ENCODE peak calls at places on chromosomes 7 and 10, in nine cellular contexts. H, X, V, G, M, S, D, T and Z are unnamed samples.

GRCh38 chr7:80060218-80060806 is 74.3 kb upstream of the GNAI1 start:
- DNase-seq in H (peak), X (peak), V (no peak), G (peak), M (peak), S (no peak), D (peak), T (no peak), Z (no peak)

GRCh38 chr10:1406172-1406975 is 331.0 kb downstream of the ADARB2 start:
- DNase-seq in H (no peak), X (no peak), V (no peak), G (no peak), M (no peak), S (no peak), D (no peak), T (no peak), Z (no peak)

GRCh38 chr7:50690541-50691011 is 92.1 kb downstream of the GRB10 start:
- DNase-seq in H (no peak), X (no peak), V (peak), G (no peak), M (no peak), S (no peak), D (peak), T (no peak), Z (no peak)

GRCh38 chr7:17239683-17240521 is 58.5 kb upstream of the AHR start:
- DNase-seq in H (peak), X (peak), V (no peak), G (peak), M (peak), S (no peak), D (peak), T (no peak), Z (no peak)

GRCh38 chr7:63096141-63096540 is 902.5 kb upstream of the ZNF722 start:
- DNase-seq in H (no peak), X (no peak), V (no peak), G (no peak), M (no peak), S (no peak), D (no peak), T (no peak), Z (no peak)

GRCh38 chr7:139647812-139648616 is 124.5 kb downstream of the CLEC2L start:
- DNase-seq in H (no peak), X (no peak), V (no peak), G (no peak), M (no peak), S (no peak), D (no peak), T (no peak), Z (no peak)

GRCh38 chr7:19239951-19240350 is 94.7 kb upstream of the FERD3L start:
- DNase-seq in H (no peak), X (no peak), V (no peak), G (no peak), M (no peak), S (no peak), D (no peak), T (no peak), Z (no peak)

GRCh38 chr7:85103352-85103751 is 83.5 kb downstream of the SEMA3D start:
- DNase-seq in H (no peak), X (no peak), V (no peak), G (peak), M (peak), S (no peak), D (no peak), T (no peak), Z (no peak)

GRCh38 chr10:73649876-73650536 is 5.8 kb downstream of the SYNPO2L start:
- DNase-seq in H (no peak), X (no peak), V (no peak), G (no peak), M (no peak), S (no peak), D (no peak), T (no peak), Z (no peak)

GRCh38 chr7:47478017-47478344 is 103.9 kb downstream of the TNS3 start:
- DNase-seq in H (peak), X (no peak), V (no peak), G (no peak), M (no peak), S (peak), D (no peak), T (no peak), Z (no peak)

GRCh38 chr10:69217119-69217754 is 2.9 kb upstream of the HKDC1 start:
- DNase-seq in H (peak), X (no peak), V (no peak), G (peak), M (peak), S (no peak), D (peak), T (no peak), Z (no peak)

GRCh38 chr10:80411267-80411668 is 2.9 kb downstream of the PRXL2A start:
- DNase-seq in H (no peak), X (peak), V (no peak), G (no peak), M (no peak), S (no peak), D (no peak), T (no peak), Z (no peak)

GRCh38 chr10:33723181-33723580 is 388.7 kb upstream of the NRP1 start:
- DNase-seq in H (no peak), X (no peak), V (no peak), G (no peak), M (no peak), S (no peak), D (no peak), T (no peak), Z (no peak)

DNA sequence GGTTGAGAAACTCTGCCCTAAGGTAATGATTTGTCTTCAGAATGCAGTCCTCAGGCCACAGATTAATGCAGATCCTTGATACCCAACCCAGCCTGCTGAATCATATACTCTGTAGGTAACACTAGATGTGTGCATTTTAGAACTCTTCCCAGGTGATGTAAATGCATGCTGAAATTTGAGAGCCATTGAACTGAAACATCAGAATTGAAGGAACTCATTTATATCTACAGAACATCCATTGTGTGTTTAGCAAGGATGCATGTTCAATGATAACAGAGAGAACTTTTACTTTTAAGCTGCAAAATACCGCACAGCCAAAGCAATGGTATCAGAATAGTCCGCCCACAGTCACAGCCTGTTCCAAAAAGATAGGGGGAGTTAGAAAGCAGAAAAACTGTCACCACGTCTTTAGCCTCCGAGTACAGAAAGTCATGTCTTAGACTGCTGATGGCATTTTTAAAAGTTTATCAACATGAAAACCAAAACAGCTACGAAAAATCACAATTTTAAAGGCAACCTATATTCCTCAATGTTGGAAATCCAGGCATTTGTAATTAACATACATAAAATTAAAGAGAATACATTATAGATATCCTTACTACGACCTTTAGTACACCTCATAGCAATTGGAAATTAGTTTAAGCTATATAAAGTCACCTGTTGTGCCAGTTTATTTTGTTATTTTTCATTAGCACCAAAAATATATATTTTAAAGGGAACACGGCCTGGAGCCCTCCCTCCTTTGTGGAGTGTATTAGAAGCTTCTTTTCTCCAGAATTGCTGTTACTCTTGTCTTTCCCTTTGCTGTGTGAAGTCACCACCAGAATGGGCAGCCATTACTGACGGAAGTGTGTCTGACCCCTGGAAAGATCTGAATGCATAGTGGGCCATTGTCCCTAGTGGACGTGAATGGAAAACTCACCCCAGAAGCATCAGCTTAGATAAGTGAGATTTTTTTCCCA is 65.8 kb upstream of the PRKAR2B start:
- DNase-seq in H (no peak), X (no peak), V (no peak), G (no peak), M (no peak), S (no peak), D (no peak), T (no peak), Z (no peak)
- TF ChIP-seq CTCF in H (no peak), X (peak), V (no peak), G (no peak), M (peak), S (no peak), D (peak), T (peak), Z (no peak)

DNA sequence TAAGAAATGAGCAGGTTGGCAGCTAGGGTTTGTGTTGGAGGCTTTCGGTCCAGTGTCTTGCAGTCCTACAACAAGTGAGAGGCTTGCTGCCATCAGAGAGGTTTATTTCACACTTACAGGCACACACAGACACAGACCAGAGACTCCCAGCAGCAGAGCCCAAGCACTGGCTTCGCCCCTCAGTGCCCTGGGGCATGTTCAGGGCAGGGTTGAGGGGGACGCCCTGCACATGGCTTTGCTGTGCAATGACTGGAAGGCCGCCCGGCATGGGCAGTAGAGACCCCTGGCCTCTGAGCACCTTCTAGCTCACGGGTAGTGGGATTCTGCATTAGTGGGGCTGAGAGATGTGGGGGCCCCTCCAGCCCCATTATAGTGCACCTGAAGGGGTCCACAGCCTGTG is 3.8 kb downstream of the SPRN start:
- DNase-seq in H (no peak), X (no peak), V (no peak), G (no peak), M (no peak), S (no peak), D (no peak), T (no peak), Z (no peak)
- TF ChIP-seq CTCF in H (no peak), X (no peak), V (no peak), G (no peak), M (no peak), S (no peak), D (no peak), T (no peak), Z (no peak)

GRCh38 chr7:30173058-30173897 is 38.5 kb downstream of the MTURN start:
- DNase-seq in H (peak), X (peak), V (peak), G (peak), M (no peak), S (peak), D (peak), T (no peak), Z (no peak)
- TF ChIP-seq CTCF in H (peak), X (peak), V (no peak), G (peak), M (no peak), S (peak), D (peak), T (no peak), Z (no peak)

GRCh38 chr7:101217388-101218235 is at the start of the genes PLOD3 and ZNHIT1:
- DNase-seq in H (peak), X (peak), V (peak), G (peak), M (peak), S (peak), D (peak), T (peak), Z (peak)
- TF ChIP-seq CTCF in H (peak), X (no peak), V (peak), G (no peak), M (no peak), S (peak), D (no peak), T (peak), Z (peak)

DNA sequence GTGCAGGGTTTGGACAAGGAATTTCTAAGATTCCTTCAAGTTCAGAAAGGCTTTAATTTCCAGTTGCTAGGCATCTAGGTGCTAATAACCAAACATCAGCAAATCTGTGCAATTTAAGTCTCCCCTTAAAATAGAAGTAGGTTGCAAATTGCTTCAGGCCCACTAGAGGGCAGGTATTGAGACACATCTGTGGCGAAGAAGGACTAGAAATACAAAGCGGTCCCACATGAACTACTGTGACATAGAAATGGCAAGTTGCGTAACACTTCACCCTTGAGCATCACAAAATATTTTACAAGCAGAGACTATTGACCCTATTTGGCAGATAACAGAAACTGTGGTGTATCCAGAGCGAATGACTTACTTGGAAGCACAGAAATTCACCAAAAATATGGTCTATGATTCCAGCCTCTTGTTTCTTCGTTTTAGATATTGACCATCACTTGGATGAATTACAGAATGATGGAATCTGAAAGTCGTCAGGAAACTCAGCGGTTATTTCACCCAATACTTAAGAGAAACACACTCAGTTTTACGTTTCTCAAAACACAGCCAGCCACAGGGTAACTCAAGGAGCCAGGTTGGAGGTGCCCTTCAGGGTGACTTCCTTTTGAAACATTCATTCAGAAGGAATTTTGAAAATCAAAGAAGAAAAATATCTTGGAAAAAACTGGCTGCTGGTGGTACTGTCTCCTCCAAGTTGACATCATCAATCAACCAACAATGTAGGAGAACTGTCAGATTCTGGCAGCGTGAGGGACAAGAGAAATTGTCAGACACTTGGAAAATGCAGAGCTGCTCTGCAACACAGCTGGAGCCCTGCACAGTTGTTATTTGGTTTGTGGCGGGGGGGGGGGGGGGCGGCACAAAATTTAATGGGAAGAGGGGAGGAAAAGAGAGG is 256.3 kb upstream of the MINDY3 start:
- DNase-seq in H (peak), X (peak), V (peak), G (peak), M (peak), S (no peak), D (no peak), T (peak), Z (no peak)
- TF ChIP-seq CTCF in H (peak), X (peak), V (peak), G (peak), M (peak), S (peak), D (peak), T (peak), Z (peak)

GRCh38 chr7:70005885-70006284 is 407.6 kb downstream of the AUTS2 start:
- DNase-seq in H (no peak), X (no peak), V (no peak), G (no peak), M (no peak), S (no peak), D (no peak), T (no peak), Z (no peak)

GRCh38 chr7:69994907-69995542 is 396.8 kb downstream of the AUTS2 start:
- DNase-seq in H (no peak), X (no peak), V (no peak), G (no peak), M (no peak), S (no peak), D (no peak), T (no peak), Z (no peak)

GRCh38 chr7:70006411-70006920 is 408.2 kb downstream of the AUTS2 start:
- DNase-seq in H (no peak), X (peak), V (no peak), G (no peak), M (no peak), S (no peak), D (no peak), T (no peak), Z (no peak)

GRCh38 chr7:69996132-69996531 is 397.9 kb downstream of the AUTS2 start:
- DNase-seq in H (no peak), X (peak), V (no peak), G (no peak), M (no peak), S (no peak), D (no peak), T (no peak), Z (no peak)

DNA sequence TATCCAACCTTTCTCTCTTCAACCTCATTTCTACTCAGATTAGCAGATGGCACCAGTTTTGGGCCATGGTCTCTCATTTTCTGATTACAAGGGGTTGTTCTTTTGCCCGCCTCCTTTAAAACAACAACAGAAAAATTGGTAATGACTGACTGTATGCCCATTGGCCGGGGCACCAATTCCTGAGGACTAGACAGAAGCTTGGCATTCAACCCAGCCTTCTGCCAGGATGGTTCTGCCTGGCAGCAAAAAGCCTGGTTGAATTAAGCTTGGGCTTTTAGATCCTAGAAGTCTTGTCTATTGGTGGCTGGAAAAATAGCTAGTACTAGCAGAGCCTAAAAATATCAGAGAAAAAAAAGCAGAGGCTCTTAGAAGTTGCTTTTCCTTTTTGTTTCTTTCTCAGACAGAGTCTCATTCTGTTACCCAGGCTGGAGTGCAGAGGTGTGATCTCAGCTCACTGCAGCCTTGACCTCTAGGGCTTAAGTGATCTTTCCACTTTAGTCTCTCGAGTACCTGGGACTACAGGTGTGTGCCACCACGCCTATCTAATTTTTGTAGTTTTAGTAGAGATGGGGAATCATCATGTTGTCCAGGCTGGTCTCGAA is 402.6 kb downstream of the AUTS2 start:
- DNase-seq in H (no peak), X (no peak), V (no peak), G (no peak), M (no peak), S (no peak), D (no peak), T (no peak), Z (no peak)
- TF ChIP-seq CTCF in H (no peak), X (no peak), V (no peak), G (no peak), M (no peak), S (no peak), D (no peak), T (no peak), Z (no peak)